ENCODE peak calls at places on chromosomes 6 and 20, in ten cellular contexts. I is H1, B is A549, W is ovary, N is transverse colon, Y is tibial nerve, M is K562, H is esophagus muscularis mucosa, X is stomach, D is sigmoid colon. L is an unnamed sample.

GRCh38 chr6:91730710-91731109 is 1143.8 kb upstream of the MAP3K7 start:
- DNase-seq in I (no peak), B (no peak), W (no peak), N (no peak), Y (no peak), M (no peak), H (no peak), X (no peak), D (no peak), L (no peak)

GRCh38 chr20:51142448-51142847 is 119.5 kb upstream of the KCNG1 start:
- DNase-seq in I (no peak), B (no peak), W (no peak), N (no peak), Y (no peak), M (no peak), H (no peak), X (no peak), D (no peak), L (no peak)

GRCh38 chr6:71284785-71285184 is 3.8 kb upstream of the OGFRL1 start:
- DNase-seq in I (no peak), B (no peak), W (no peak), N (no peak), Y (no peak), M (no peak), H (no peak), X (no peak), D (no peak), L (no peak)

GRCh38 chr20:12966468-12967085 is 42.2 kb upstream of the SPTLC3 start:
- DNase-seq in I (no peak), B (peak; percentile 61), W (no peak), N (no peak), Y (no peak), M (no peak), H (no peak), X (no peak), D (no peak), L (no peak)

GRCh38 chr20:32387262-32387661 is 29.1 kb downstream of the ASXL1 start:
- DNase-seq in I (no peak), B (no peak), W (no peak), N (no peak), Y (no peak), M (no peak), H (no peak), X (no peak), D (no peak), L (no peak)

GRCh38 chr20:19692685-19693119 is 65.4 kb upstream of the RIN2 start:
- DNase-seq in I (peak; percentile 90), B (peak; percentile 61), W (peak; percentile 64), N (peak; percentile 63), Y (peak; percentile 76), M (peak; percentile 37), H (no peak), X (peak; percentile 71), D (peak; percentile 70), L (peak; percentile 47)

GRCh38 chr6:102641426-102641825 is 1247.9 kb downstream of the GRIK2 start:
- DNase-seq in I (no peak), B (no peak), W (no peak), N (no peak), Y (no peak), M (no peak), H (no peak), X (no peak), D (no peak), L (no peak)

GRCh38 chr6:24126586-24127192 is 674 bp downstream of the NRSN1 start:
- DNase-seq in I (peak; percentile 75), B (peak; percentile 19), W (no peak), N (peak; percentile 21), Y (peak; percentile 20), M (peak; percentile 51), H (peak; percentile 42), X (no peak), D (no peak), L (no peak)

GRCh38 chr6:46274502-46274901 is 103.7 kb upstream of the ENPP5 start:
- DNase-seq in I (no peak), B (no peak), W (no peak), N (no peak), Y (no peak), M (no peak), H (peak; percentile 53), X (no peak), D (no peak), L (no peak)

GRCh38 chr6:46273911-46274310 is 103.1 kb upstream of the ENPP5 start:
- DNase-seq in I (no peak), B (no peak), W (no peak), N (no peak), Y (no peak), M (peak; percentile 6), H (peak; percentile 39), X (peak; percentile 33), D (no peak), L (no peak)

GRCh38 chr6:46269447-46270229 is 98.9 kb upstream of the ENPP5 start:
- DNase-seq in I (no peak), B (no peak), W (peak; percentile 70), N (no peak), Y (no peak), M (no peak), H (no peak), X (no peak), D (peak; percentile 74), L (no peak)

GRCh38 chr6:46271728-46272127 is 100.9 kb upstream of the ENPP5 start:
- DNase-seq in I (no peak), B (no peak), W (no peak), N (no peak), Y (no peak), M (no peak), H (no peak), X (no peak), D (no peak), L (no peak)

DNA sequence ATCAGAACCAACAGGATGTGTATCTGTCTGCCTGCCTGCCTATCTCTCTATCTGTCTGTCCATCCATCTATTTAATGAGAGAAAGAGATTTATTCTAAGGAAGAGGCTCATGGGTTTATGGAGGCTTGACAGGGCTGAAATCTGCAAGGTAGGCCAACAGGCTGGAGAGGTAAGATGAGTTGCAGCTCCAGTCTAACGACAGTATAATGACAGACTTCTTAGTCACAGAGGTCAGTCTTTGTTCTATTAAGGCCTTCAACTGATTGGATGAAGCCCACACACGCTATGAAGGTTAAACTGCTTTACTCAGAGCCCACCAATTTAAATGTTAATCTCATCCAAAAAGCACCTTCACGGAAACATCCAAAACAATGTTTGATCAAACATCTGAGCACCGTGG is 100.3 kb upstream of the ENPP5 start:
- DNase-seq in I (no peak), B (no peak), W (no peak), N (no peak), Y (no peak), M (no peak), H (no peak), X (no peak), D (no peak), L (no peak)
- TF ChIP-seq CTCF in I (no peak), B (no peak), W (no peak), N (no peak), Y (no peak), M (no peak), H (no peak), X (no peak), D (no peak), L (no peak)

GRCh38 chr6:139904158-139904533 is 529.7 kb upstream of the CITED2 start:
- DNase-seq in I (no peak), B (no peak), W (no peak), N (no peak), Y (no peak), M (no peak), H (no peak), X (no peak), D (no peak), L (no peak)

GRCh38 chr6:139909992-139910391 is 535.5 kb upstream of the CITED2 start:
- DNase-seq in I (no peak), B (no peak), W (no peak), N (no peak), Y (no peak), M (no peak), H (no peak), X (no peak), D (no peak), L (no peak)

GRCh38 chr6:139903411-139904157 is 529.1 kb upstream of the CITED2 start:
- DNase-seq in I (no peak), B (no peak), W (no peak), N (peak; percentile 52), Y (no peak), M (no peak), H (no peak), X (no peak), D (no peak), L (no peak)

GRCh38 chr6:139904572-139904971 is 530.1 kb upstream of the CITED2 start:
- DNase-seq in I (no peak), B (no peak), W (no peak), N (no peak), Y (no peak), M (no peak), H (no peak), X (no peak), D (no peak), L (no peak)

GRCh38 chr6:139905404-139906052 is 531.1 kb upstream of the CITED2 start:
- DNase-seq in I (no peak), B (no peak), W (no peak), N (no peak), Y (no peak), M (no peak), H (no peak), X (no peak), D (no peak), L (no peak)
- TF ChIP-seq EP300 in I (no peak), B (no peak), W (no peak), N (no peak), Y (no peak), M (no peak), H (no peak), X (no peak), D (no peak), L (no peak)

GRCh38 chr6:19812512-19813119 is 24.6 kb upstream of the ID4 start:
- DNase-seq in I (no peak), B (peak; percentile 62), W (no peak), N (no peak), Y (no peak), M (peak; percentile 41), H (no peak), X (no peak), D (no peak), L (no peak)
- TF ChIP-seq CTCF in I (peak; percentile 62), B (peak; percentile 58), W (peak; percentile 44), N (peak; percentile 56), Y (peak; percentile 59), M (peak; percentile 56), H (peak; percentile 77), X (peak; percentile 56), D (peak; percentile 34), L (peak; percentile 32)

DNA sequence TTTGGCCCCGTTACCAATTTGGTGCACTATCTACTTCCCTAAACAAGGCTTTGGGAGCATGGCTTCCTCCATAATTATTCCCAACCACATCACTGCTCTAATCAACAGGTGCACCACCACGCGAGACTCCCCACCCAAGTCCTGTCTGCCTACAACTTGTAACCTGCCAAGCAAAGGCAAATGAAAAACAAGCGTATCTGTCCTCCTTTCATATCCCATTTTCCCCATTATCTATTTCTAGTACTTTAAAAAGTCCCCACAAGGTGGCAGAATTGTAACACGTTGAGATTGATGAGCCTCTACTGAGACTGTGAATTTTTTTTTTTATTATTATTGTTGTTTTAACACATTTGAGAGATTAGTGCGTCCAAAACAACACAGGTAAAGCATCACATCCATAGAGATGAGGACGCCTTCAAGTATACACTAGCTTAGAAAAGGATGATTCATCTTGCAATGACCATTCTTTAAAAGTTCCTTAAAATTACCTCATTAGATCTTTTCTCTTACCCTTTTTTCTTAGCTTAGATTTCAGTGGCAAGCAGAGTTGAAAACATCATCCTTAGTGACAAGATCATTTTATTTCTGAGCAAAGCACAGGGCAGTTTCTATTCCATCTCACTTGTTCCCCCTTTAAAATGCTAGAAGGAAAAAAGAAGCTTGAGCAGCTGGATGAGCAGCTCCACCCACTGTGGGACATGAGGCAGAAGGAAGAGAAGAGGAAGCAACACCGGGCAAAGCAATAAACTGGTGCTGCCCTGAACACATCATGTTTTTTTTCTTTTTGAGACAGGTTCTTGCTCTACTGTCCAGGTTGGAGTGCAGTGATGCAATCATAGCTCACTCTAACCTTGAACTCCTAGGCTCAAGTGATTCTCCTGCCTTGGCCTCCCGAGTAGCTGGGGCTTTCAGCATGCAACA is 210.8 kb downstream of the ARHGAP18 start:
- DNase-seq in I (no peak), B (peak; percentile 52), W (no peak), N (no peak), Y (peak; percentile 31), M (peak; percentile 72), H (no peak), X (no peak), D (no peak), L (no peak)
- TF ChIP-seq EP300 in I (no peak), B (no peak), W (no peak), N (no peak), Y (no peak), M (no peak), H (no peak), X (no peak), D (no peak), L (no peak)

L was measured in upper lobe of left lung.